ENCODE peak calls at places on chromosomes 16 and 17, in nine cellular contexts. A is non-pigmented ciliary epithelial cell; V is CD8-positive, alpha-beta T cell; C is ascending aorta; N is AG09319; W is upper lobe of left lung; B is stimulated activated CD4-positive, alpha-beta T cell treated with anti-CD3 and anti-CD28 coated beads, Interleukin-1b, Interleukin-23, amount 100 ng/mL, for 24 hours; S is stromal cell of bone marrow; J is naive thymus-derived CD4-positive, alpha-beta T cell. Y is an unnamed sample.

GRCh38 chr17:6435051-6435450 is at the start of gene AIPL1:
- DNase-seq in A (no peak), V (no peak), C (no peak), N (no peak), W (no peak), B (no peak), S (no peak), J (no peak), Y (no peak)

GRCh38 chr16:65116818-65117430 is 4.9 kb downstream of the CDH11 start:
- DNase-seq in A (no peak), V (no peak), C (no peak), N (no peak), W (no peak), B (no peak), S (no peak), J (no peak), Y (no peak)

GRCh38 chr17:18921912-18922451 is 30.0 kb upstream of the SLC5A10 start:
- DNase-seq in A (no peak), V (no peak), C (no peak), N (no peak), W (no peak), B (peak), S (no peak), J (no peak), Y (no peak)

GRCh38 chr17:80835816-80836657 is 155.6 kb upstream of the CHMP6 start:
- DNase-seq in A (no peak), V (no peak), C (no peak), N (no peak), W (no peak), B (no peak), S (no peak), J (no peak), Y (no peak)

GRCh38 chr17:34894971-34895370 is 66.3 kb downstream of the CCT6B start:
- DNase-seq in A (no peak), V (no peak), C (no peak), N (no peak), W (no peak), B (no peak), S (no peak), J (no peak), Y (no peak)

GRCh38 chr16:53043986-53044571 is 8.6 kb downstream of the CHD9NB start:
- DNase-seq in A (no peak), V (no peak), C (no peak), N (no peak), W (no peak), B (no peak), S (no peak), J (no peak), Y (no peak)

GRCh38 chr16:50372611-50373344 is 4.0 kb upstream of the BRD7 start:
- DNase-seq in A (no peak), V (no peak), C (peak), N (peak), W (no peak), B (no peak), S (peak), J (no peak), Y (no peak)

GRCh38 chr17:58232707-58233156 is 5.7 kb upstream of the LPO start:
- DNase-seq in A (peak), V (no peak), C (no peak), N (no peak), W (peak), B (no peak), S (peak), J (no peak), Y (no peak)

GRCh38 chr16:58021661-58022551 is 3.6 kb upstream of the MMP15 start:
- DNase-seq in A (no peak), V (no peak), C (no peak), N (no peak), W (no peak), B (no peak), S (peak), J (no peak), Y (no peak)

GRCh38 chr17:2123467-2124251 is 68.8 kb downstream of the HIC1 start:
- DNase-seq in A (no peak), V (no peak), C (no peak), N (no peak), W (peak), B (no peak), S (no peak), J (no peak), Y (no peak)

GRCh38 chr16:86069736-86070298 is 170.9 kb downstream of the IRF8 start:
- DNase-seq in A (no peak), V (no peak), C (no peak), N (no peak), W (no peak), B (no peak), S (no peak), J (no peak), Y (no peak)

GRCh38 chr17:78223765-78224164 is 7.7 kb upstream of the TMEM235 start:
- DNase-seq in A (no peak), V (no peak), C (no peak), N (no peak), W (no peak), B (no peak), S (no peak), J (no peak), Y (no peak)

GRCh38 chr17:32870027-32870670 is 6.8 kb downstream of the MYO1D start:
- DNase-seq in A (no peak), V (no peak), C (peak), N (no peak), W (no peak), B (no peak), S (peak), J (no peak), Y (no peak)

Y was measured in astrocyte of the cerebellum.